ENCODE peak calls at places on chromosomes 5 and 9, in seven cellular contexts. U is adrenal gland, K is astrocyte, T is stomach, C is upper lobe of left lung, G is transverse colon, Y is fibroblast of lung. X is an unnamed sample.

GRCh38 chr9:82140471-82140870 is 151.9 kb downstream of the SPATA31D1 start:
- DNase-seq in G (no peak), C (no peak), K (peak), T (no peak), U (no peak), Y (peak), X (peak)

GRCh38 chr9:69460002-69460401 is 135.0 kb downstream of the ENTREP1 start:
- DNase-seq in C (no peak), Y (no peak), U (no peak), K (no peak), G (no peak), T (no peak), X (no peak)

GRCh38 chr5:158769702-158770101 is 330.0 kb downstream of the EBF1 start:
- DNase-seq in G (no peak), C (no peak), T (no peak), U (no peak), Y (peak), K (no peak), X (no peak)

GRCh38 chr5:32810812-32811211 is 99.7 kb downstream of the NPR3 start:
- DNase-seq in Y (peak), K (peak), T (no peak), G (no peak), U (peak), C (no peak), X (no peak)

GRCh38 chr9:137671721-137672120 is 52.9 kb downstream of the EHMT1 start:
- DNase-seq in C (no peak), T (no peak), U (no peak), Y (no peak), K (no peak), G (no peak), X (no peak)

GRCh38 chr5:134600600-134600999 is 32.0 kb downstream of the SAR1B start:
- DNase-seq in G (no peak), C (no peak), Y (peak), K (peak), T (no peak), U (no peak), X (no peak)

GRCh38 chr5:151569132-151570046 is 21.7 kb downstream of the FAT2 start:
- DNase-seq in Y (no peak), C (no peak), G (no peak), U (no peak), K (no peak), T (no peak), X (peak)

GRCh38 chr9:121927636-121928035 is 165.5 kb downstream of the TTLL11 start:
- DNase-seq in C (no peak), K (no peak), G (no peak), T (no peak), U (no peak), Y (no peak), X (no peak)

GRCh38 chr9:20620658-20621552 is 1.4 kb downstream of the MLLT3 start:
- DNase-seq in U (peak), G (peak), C (peak), K (peak), T (peak), Y (peak), X (no peak)

GRCh38 chr5:123514615-123515355 is 2.8 kb downstream of the CSNK1G3 start:
- DNase-seq in T (no peak), K (no peak), C (no peak), Y (no peak), G (no peak), U (no peak), X (no peak)

GRCh38 chr5:149317281-149318048 is 27.8 kb upstream of the GRPEL2 start:
- DNase-seq in T (peak), K (no peak), Y (peak), C (no peak), G (peak), U (peak), X (no peak)

GRCh38 chr5:132774406-132774805 is 2.6 kb downstream of the SEPTIN8 start:
- DNase-seq in C (no peak), K (no peak), U (no peak), T (no peak), Y (no peak), G (no peak), X (no peak)

GRCh38 chr9:93126825-93127368 is 7.2 kb downstream of the NINJ1 start:
- DNase-seq in U (peak), T (no peak), Y (peak), C (no peak), G (peak), K (no peak), X (no peak)

GRCh38 chr9:650362-650761 is 191.1 kb upstream of the DMRT1 start:
- DNase-seq in K (no peak), T (no peak), G (no peak), Y (peak), U (no peak), C (peak), X (no peak)

GRCh38 chr9:73720601-73721000 is 568.9 kb downstream of the ANXA1 start:
- DNase-seq in Y (no peak), K (no peak), G (no peak), C (no peak), U (no peak), T (no peak), X (no peak)

DNA sequence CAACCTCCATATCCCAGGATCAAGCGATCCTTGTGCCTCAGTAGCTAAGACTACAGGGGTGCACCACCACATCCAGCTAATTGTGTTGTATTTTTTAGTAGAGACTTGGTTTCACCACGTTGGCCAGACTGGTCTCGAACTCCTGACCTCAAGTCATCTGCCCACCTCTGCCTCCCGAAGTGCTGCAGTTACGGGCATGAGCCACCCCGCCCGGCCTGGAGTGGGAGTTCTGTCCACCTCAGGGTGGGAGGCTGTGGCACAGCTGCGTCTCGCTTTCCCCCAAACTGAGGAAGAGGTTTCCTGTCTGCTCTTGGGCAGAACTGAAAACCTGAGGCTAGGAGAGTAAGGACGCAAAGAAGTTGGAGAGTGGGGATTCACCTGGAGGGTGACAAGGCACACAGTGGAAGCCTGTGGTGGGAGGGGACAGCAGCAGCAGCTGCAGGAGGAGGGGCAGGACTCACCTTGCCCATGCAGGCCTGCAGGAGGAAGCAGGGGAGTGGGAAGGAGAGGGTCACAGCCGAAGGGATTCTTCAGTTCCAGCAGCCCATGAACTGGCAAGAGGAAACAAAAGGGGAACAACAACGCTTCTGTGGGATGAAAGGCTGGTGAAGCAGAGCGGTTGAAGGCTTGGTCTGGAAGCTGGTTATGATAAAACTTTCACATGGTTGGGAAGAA is 181.4 kb downstream of the GAS1 start:
- DNase-seq in K (no peak), T (no peak), Y (no peak), C (no peak), U (no peak), G (no peak), X (no peak)
- H3K27ac ChIP-seq in K (no peak), T (no peak), Y (no peak), C (no peak), U (no peak), G (no peak), X (no peak)

GRCh38 chr9:129171993-129172751 is 5.9 kb downstream of the IER5L start:
- DNase-seq in T (no peak), K (no peak), C (no peak), G (no peak), Y (no peak), U (no peak), X (no peak)
- H3K27ac ChIP-seq in T (peak), K (no peak), C (no peak), G (no peak), Y (no peak), U (no peak), X (no peak)

GRCh38 chr5:39262981-39263380 is 43.6 kb upstream of the FYB1 start:
- DNase-seq in K (no peak), G (no peak), C (no peak), U (no peak), T (no peak), Y (no peak), X (no peak)

GRCh38 chr5:39267185-39267584 is 47.8 kb upstream of the FYB1 start:
- DNase-seq in T (no peak), C (no peak), Y (no peak), G (no peak), U (no peak), K (no peak), X (no peak)

GRCh38 chr5:39264528-39264927 is 45.2 kb upstream of the FYB1 start:
- DNase-seq in U (no peak), K (no peak), Y (no peak), G (no peak), T (no peak), C (no peak), X (no peak)

GRCh38 chr5:39270172-39270848 is 50.9 kb upstream of the FYB1 start:
- DNase-seq in C (no peak), U (no peak), Y (no peak), K (no peak), T (no peak), G (no peak), X (no peak)

GRCh38 chr5:39266442-39266841 is 47.1 kb upstream of the FYB1 start:
- DNase-seq in Y (peak), T (no peak), G (peak), C (peak), U (no peak), K (no peak), X (no peak)
- H3K27ac ChIP-seq in Y (no peak), T (no peak), G (no peak), C (no peak), U (no peak), K (no peak), X (no peak)

GRCh38 chr9:27785714-27786100 is 212.4 kb upstream of the C9orf72 start:
- DNase-seq in C (no peak), T (no peak), Y (peak), U (no peak), G (no peak), K (peak), X (peak)
- H3K27ac ChIP-seq in C (no peak), T (no peak), Y (no peak), U (no peak), G (no peak), K (peak), X (peak)

GRCh38 chr9:79257671-79258410 is 313.9 kb upstream of the TLE4 start:
- DNase-seq in C (no peak), Y (peak), G (no peak), K (no peak), T (no peak), U (no peak), X (no peak)

GRCh38 chr9:79256691-79257213 is 315.0 kb upstream of the TLE4 start:
- DNase-seq in K (peak), C (no peak), T (no peak), U (no peak), Y (peak), G (peak), X (peak)

GRCh38 chr9:79255681-79256080 is 316.1 kb upstream of the TLE4 start:
- DNase-seq in K (peak), C (no peak), G (no peak), T (no peak), U (no peak), Y (peak), X (no peak)

GRCh38 chr9:79254900-79255651 is 316.7 kb upstream of the TLE4 start:
- DNase-seq in K (peak), Y (peak), C (no peak), G (no peak), U (no peak), T (no peak), X (no peak)

GRCh38 chr9:79257215-79257614 is 314.6 kb upstream of the TLE4 start:
- DNase-seq in U (no peak), K (no peak), C (peak), T (no peak), G (no peak), Y (peak), X (no peak)
- H3K27ac ChIP-seq in U (no peak), K (peak), C (no peak), T (no peak), G (no peak), Y (no peak), X (no peak)

GRCh38 chr9:120616961-120617636 is 37.1 kb upstream of the CDK5RAP2 start:
- DNase-seq in C (no peak), G (no peak), U (no peak), K (peak), T (no peak), Y (peak), X (no peak)
- H3K27ac ChIP-seq in C (no peak), G (no peak), U (no peak), K (no peak), T (no peak), Y (no peak), X (peak)

GRCh38 chr9:106960238-106960637 is 97.3 kb downstream of the ZNF462 start:
- DNase-seq in C (no peak), U (no peak), K (no peak), G (no peak), T (no peak), Y (no peak), X (no peak)
- H3K27ac ChIP-seq in C (no peak), U (no peak), K (no peak), G (no peak), T (no peak), Y (no peak), X (peak)

GRCh38 chr5:141879941-141880738 is 1.9 kb upstream of the PCDH1 start:
- DNase-seq in T (no peak), U (no peak), K (no peak), C (no peak), G (no peak), Y (no peak), X (no peak)

GRCh38 chr5:141878771-141879759 is 855 bp upstream of the PCDH1 start:
- DNase-seq in C (peak), Y (peak), K (peak), T (peak), G (peak), U (peak), X (peak)

GRCh38 chr5:141876628-141877477 is 1.4 kb downstream of the PCDH1 start:
- DNase-seq in K (no peak), C (no peak), U (no peak), T (peak), G (peak), Y (no peak), X (no peak)

GRCh38 chr5:141877478-141878185 is 578 bp downstream of the PCDH1 start:
- DNase-seq in G (peak), K (no peak), U (no peak), Y (no peak), C (no peak), T (no peak), X (no peak)

GRCh38 chr5:141878186-141878770 is at the start of gene PCDH1:
- DNase-seq in C (no peak), U (no peak), Y (peak), G (peak), K (no peak), T (peak), X (no peak)
- H3K27ac ChIP-seq in C (peak), U (no peak), Y (no peak), G (peak), K (no peak), T (peak), X (peak)